ENCODE peak calls at places on chromosomes 6 and 20, in seven cellular contexts. X, U, H, J, L, O and D are unnamed samples. For H3K4me1, the result is how much of the 10 kb centered on the place peaks cover.

GRCh38 chr20:14498809-14499208 is 161.4 kb upstream of the FLRT3 start:
- DNase-seq in X (no peak), J (no peak), U (no peak), L (no peak), O (no peak), H (peak), D (no peak)

GRCh38 chr20:57309544-57310115 is 20.0 kb upstream of the SPO11 start:
- DNase-seq in O (no peak), J (no peak), U (no peak), X (no peak), H (no peak), L (no peak), D (no peak)

GRCh38 chr6:31769684-31770371 is 7.3 kb downstream of the VWA7 start:
- DNase-seq in J (peak), H (peak), X (peak), U (peak), O (peak), L (peak), D (peak)

GRCh38 chr20:38113401-38114325 is 51.4 kb downstream of the TGM2 start:
- DNase-seq in O (no peak), J (no peak), X (no peak), H (no peak), U (peak), L (no peak), D (no peak)

GRCh38 chr20:13302647-13303425 is 81.8 kb downstream of the ISM1 start:
- DNase-seq in H (peak), L (no peak), O (no peak), J (no peak), U (peak), X (no peak), D (no peak)

GRCh38 chr20:56974499-56975250 is 291.8 kb downstream of the BMP7 start:
- DNase-seq in L (no peak), U (peak), X (no peak), J (no peak), O (no peak), H (no peak), D (no peak)

GRCh38 chr6:41306187-41306854 is 19.8 kb upstream of the TREM1 start:
- DNase-seq in L (no peak), O (no peak), J (no peak), X (no peak), H (peak), U (peak), D (no peak)

GRCh38 chr6:116572162-116572561 is 858 bp downstream of the RWDD1 start:
- DNase-seq in X (peak), O (no peak), J (peak), H (peak), U (peak), L (no peak), D (no peak)

GRCh38 chr20:54345301-54345724 is 130.1 kb upstream of the DOK5 start:
- DNase-seq in O (no peak), L (no peak), X (no peak), H (no peak), J (no peak), U (no peak), D (no peak)

GRCh38 chr20:40564997-40565680 is 123.9 kb downstream of the MAFB start:
- DNase-seq in U (no peak), X (no peak), L (no peak), J (no peak), O (no peak), H (no peak), D (no peak)

GRCh38 chr20:5864428-5864827 is 85.9 kb downstream of the TRMT6 start:
- DNase-seq in J (no peak), U (no peak), H (no peak), X (no peak), O (no peak), L (no peak), D (no peak)

GRCh38 chr6:118659513-118660217 is 8.3 kb upstream of the CEP85L start:
- DNase-seq in X (no peak), J (peak), L (no peak), H (no peak), U (peak), O (no peak), D (no peak)

GRCh38 chr6:128235556-128235955 is 284.8 kb downstream of the PTPRK start:
- DNase-seq in J (no peak), L (no peak), H (no peak), U (no peak), O (no peak), X (no peak), D (no peak)

GRCh38 chr6:30752164-30752927 is 8.0 kb upstream of the IER3 start:
- DNase-seq in H (peak), L (peak), J (peak), U (peak), O (peak), X (peak), D (peak)

GRCh38 chr6:152091201-152091600 is 283.7 kb downstream of the ESR1 start:
- DNase-seq in L (no peak), X (no peak), H (no peak), O (no peak), U (no peak), J (no peak), D (no peak)

GRCh38 chr6:47265971-47266370 is 43.7 kb downstream of the TNFRSF21 start:
- DNase-seq in X (no peak), U (no peak), O (no peak), H (no peak), J (no peak), L (no peak), D (no peak)

GRCh38 chr6:153043719-153044118 is 41.2 kb upstream of the MTRF1L start:
- DNase-seq in J (no peak), O (no peak), H (no peak), X (peak), U (peak), L (no peak), D (no peak)

GRCh38 chr6:126826315-126826714 is 292.2 kb upstream of the RSPO3 start:
- DNase-seq in J (no peak), L (no peak), H (no peak), U (no peak), O (no peak), X (no peak), D (no peak)

GRCh38 chr6:21437583-21437982 is 156.0 kb upstream of the SOX4 start:
- DNase-seq in U (no peak), X (no peak), O (no peak), J (no peak), H (no peak), L (no peak), D (no peak)

GRCh38 chr20:1266167-1266973 is at the start of gene SNPH:
- DNase-seq in J (peak), L (peak), X (peak), H (peak), O (no peak), U (peak), D (peak)

GRCh38 chr20:60144428-60144827 is 186.2 kb downstream of the CDH26 start:
- DNase-seq in J (no peak), U (no peak), X (no peak), O (no peak), H (no peak), L (no peak), D (no peak)

GRCh38 chr6:118263929-118264486 is 284.1 kb upstream of the PLN start:
- DNase-seq in X (no peak), U (no peak), J (no peak), L (no peak), H (peak), O (no peak), D (no peak)

GRCh38 chr6:20985821-20986220 is 451.6 kb downstream of the CDKAL1 start:
- DNase-seq in X (no peak), O (no peak), J (no peak), L (no peak), U (no peak), H (no peak), D (no peak)

GRCh38 chr6:129701721-129702455 is 8.1 kb downstream of the ARHGAP18 start:
- DNase-seq in O (no peak), L (no peak), J (no peak), H (no peak), U (no peak), X (no peak), D (no peak)

DNA sequence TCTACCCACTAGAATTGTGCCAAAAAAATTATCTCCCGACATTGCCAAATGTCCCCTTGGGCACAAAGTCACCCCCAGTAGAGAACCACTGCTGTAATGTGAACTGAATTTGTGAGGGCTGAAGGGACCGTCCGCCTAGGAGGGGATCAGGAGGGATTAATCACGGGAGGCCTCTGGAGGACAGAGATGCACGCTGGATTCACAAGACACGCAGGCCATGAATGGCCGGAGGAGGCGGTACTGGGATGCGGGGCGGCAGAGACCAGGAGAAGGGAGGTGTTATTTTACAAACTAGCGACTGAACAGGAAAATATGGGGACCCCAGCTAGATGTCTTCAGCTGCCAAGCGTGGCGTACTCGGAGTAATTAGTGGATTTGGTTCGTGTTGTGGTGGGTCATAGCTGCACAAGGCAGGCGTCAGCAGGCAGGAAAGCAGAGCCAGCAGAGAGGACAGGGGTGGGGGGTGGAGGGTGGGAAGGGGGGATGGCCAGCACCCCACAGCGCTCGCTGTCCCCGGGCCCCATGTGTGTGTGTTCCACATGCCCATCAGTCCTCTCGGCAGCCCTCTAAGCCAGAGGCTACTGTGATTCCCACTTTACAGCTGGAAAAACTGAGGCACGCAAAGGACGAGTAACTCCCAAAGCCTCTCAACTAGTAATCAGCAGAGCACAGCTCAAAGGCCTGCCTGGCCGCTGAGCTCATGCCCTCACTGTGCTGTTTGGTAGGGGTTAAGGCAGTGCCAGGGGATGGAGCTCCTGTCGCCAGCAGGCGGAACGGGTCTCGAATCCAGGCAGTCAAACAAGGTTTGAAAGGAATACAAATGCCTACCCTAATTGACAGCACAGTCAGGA is 175.0 kb downstream of the ZDHHC14 start:
- DNase-seq in L (peak), U (peak), X (no peak), J (no peak), O (no peak), H (no peak), D (no peak)
- H3K4me1 ChIP-seq in L (under half), U (under half), X (under half), J (under half), O (under half), H (under half), D (under half)

DNA sequence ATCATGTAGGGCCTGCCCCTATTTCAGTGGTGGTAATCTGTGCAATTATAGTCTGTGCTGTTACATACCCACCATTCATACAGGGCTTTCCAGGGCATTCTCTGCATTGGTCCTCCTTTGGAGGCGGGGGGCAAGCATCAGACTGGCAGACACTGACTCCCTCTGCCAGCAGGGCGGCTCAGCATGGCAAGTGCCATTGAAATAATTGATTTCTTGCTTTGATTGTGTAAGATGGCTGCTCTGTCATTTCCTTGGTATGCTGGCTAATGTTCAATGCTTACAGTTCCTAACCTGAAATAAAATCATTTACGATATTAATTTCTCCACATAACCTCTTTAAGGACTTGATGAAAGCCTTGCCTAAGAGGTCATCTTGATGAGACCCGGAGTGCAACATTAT is 387.1 kb downstream of the CDH4 start:
- DNase-seq in U (no peak), J (no peak), O (no peak), H (no peak), L (no peak), X (no peak), D (no peak)
- H3K4me1 ChIP-seq in U (under half), J (under half), O (under half), H (under half), L (under half), X (under half), D (under half)

DNA sequence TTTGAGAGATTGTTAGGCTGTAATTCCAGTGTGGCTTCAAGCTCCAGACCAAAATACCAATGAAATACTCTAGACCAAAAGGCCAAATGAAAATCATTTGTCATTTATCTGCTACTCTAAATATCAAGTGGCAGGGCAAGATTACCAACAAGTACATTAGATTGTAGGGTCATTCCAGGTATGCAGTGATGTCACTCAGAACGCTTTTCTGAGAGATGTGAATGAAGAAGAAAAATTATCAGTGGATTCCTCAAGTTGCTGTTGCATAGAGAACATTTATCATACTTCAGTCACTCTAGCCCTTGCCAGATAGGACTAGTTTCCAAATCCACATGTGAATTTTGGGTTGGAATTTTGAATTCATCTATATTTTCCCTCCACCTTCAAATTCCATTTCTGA is 65.0 kb downstream of the ZFAND3 start:
- DNase-seq in J (no peak), O (no peak), H (no peak), U (no peak), L (no peak), X (no peak), D (no peak)
- H3K4me1 ChIP-seq in J (half or more), O (under half), H (under half), U (under half), L (half or more), X (under half), D (under half)

GRCh38 chr6:144649085-144649484 is 363.9 kb downstream of the UTRN start:
- DNase-seq in O (no peak), L (no peak), J (no peak), H (no peak), X (no peak), U (no peak), D (no peak)

GRCh38 chr6:144647406-144647964 is 362.4 kb downstream of the UTRN start:
- DNase-seq in O (no peak), L (no peak), J (no peak), H (no peak), U (no peak), X (no peak), D (no peak)

GRCh38 chr6:144646066-144646800 is 361.1 kb downstream of the UTRN start:
- DNase-seq in X (no peak), U (no peak), L (no peak), J (no peak), H (no peak), O (no peak), D (no peak)

GRCh38 chr6:144651219-144651618 is 366.1 kb downstream of the UTRN start:
- DNase-seq in L (no peak), X (no peak), J (no peak), O (no peak), H (no peak), U (no peak), D (no peak)

GRCh38 chr6:144647971-144648651 is 363.0 kb downstream of the UTRN start:
- DNase-seq in H (no peak), J (no peak), O (no peak), U (no peak), X (no peak), L (no peak), D (no peak)
- H3K4me1 ChIP-seq in H (under half), J (under half), O (under half), U (under half), X (under half), L (under half), D (under half)